ENCODE peak calls at places on chromosome 14, in six cellular contexts. I is HL-60, U is astrocyte of the spinal cord, M is heart left ventricle, G is tibial nerve, R is cardiac muscle cell. L is an unnamed sample.

GRCh38 chr14:54627718-54628345 is 60.9 kb downstream of the SAMD4A start:
- DNase-seq in I (no peak), U (peak), M (peak), G (no peak), R (peak), L (no peak)

GRCh38 chr14:32702571-32702970 is 236.1 kb upstream of the NPAS3 start:
- DNase-seq in I (no peak), U (peak), M (peak), G (peak), R (peak), L (no peak)

GRCh38 chr14:89625208-89625987 is 208.4 kb upstream of the FOXN3 start:
- DNase-seq in I (no peak), U (peak), M (peak), G (no peak), R (peak), L (no peak)

GRCh38 chr14:88245321-88245720 is 77.7 kb downstream of the KCNK10 start:
- DNase-seq in I (no peak), U (no peak), M (no peak), G (no peak), R (no peak), L (no peak)

GRCh38 chr14:72957213-72957612 is 30.9 kb downstream of the DCAF4 start:
- DNase-seq in I (no peak), U (no peak), M (no peak), G (no peak), R (no peak), L (no peak)

GRCh38 chr14:73786942-73787759 is 64.5 kb upstream of the PTGR2 start:
- DNase-seq in I (no peak), U (peak), M (peak), G (no peak), R (peak), L (peak)

GRCh38 chr14:70955543-70956480 is 48.6 kb downstream of the PCNX1 start:
- DNase-seq in I (no peak), U (peak), M (no peak), G (no peak), R (peak), L (no peak)

GRCh38 chr14:100726812-100727564 is at the start of gene DLK1:
- DNase-seq in I (no peak), U (no peak), M (no peak), G (no peak), R (no peak), L (no peak)

GRCh38 chr14:92404938-92405337 is 82.0 kb downstream of the SLC24A4 start:
- DNase-seq in I (no peak), U (no peak), M (no peak), G (no peak), R (no peak), L (no peak)

GRCh38 chr14:64522591-64523355 is 17.8 kb upstream of the HSPA2 start:
- DNase-seq in I (no peak), U (no peak), M (no peak), G (no peak), R (no peak), L (no peak)

GRCh38 chr14:101033446-101034165 is 130.1 kb upstream of the RTL1 start:
- DNase-seq in I (no peak), U (no peak), M (no peak), G (peak), R (no peak), L (no peak)

GRCh38 chr14:36367985-36368774 is 47.7 kb upstream of the MBIP start:
- DNase-seq in I (no peak), U (no peak), M (no peak), G (no peak), R (no peak), L (no peak)

DNA sequence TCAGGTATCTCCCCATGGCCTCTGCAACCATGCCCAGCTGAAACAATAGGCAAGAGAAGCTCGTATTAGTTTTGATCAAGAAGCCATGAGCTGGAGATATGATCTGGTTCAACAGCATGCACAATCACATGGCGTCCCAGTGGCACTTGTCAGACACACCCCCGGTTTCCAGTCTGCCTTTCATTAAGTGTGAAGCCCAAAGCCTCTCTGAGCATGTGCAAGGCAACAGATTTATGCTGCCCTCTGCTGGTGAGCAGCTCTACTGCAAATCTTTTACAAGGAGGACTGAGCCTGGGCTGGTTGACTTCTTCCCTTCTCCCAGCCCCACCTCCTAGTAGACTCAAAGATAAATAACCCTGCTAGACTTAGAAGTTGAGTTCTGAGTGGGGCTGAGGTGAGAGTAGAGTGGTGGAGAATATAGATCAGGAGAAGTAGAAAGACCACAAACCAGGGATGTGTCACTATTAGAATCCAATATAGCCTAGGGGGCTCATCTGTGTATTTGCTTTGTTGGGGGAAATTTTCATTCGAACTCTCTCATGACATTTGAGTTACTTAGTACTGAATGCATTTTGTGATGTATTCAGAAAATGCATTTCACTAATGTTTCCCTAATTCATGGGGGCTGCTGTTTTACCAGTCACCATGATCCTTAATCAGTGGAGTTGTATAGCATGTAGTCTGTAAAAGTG is 53.7 kb upstream of the MBIP start:
- DNase-seq in I (peak), U (peak), M (peak), G (peak), R (peak), L (peak)
- TF ChIP-seq CTCF in I (peak), U (peak), M (peak), G (peak), R (peak), L (peak)

DNA sequence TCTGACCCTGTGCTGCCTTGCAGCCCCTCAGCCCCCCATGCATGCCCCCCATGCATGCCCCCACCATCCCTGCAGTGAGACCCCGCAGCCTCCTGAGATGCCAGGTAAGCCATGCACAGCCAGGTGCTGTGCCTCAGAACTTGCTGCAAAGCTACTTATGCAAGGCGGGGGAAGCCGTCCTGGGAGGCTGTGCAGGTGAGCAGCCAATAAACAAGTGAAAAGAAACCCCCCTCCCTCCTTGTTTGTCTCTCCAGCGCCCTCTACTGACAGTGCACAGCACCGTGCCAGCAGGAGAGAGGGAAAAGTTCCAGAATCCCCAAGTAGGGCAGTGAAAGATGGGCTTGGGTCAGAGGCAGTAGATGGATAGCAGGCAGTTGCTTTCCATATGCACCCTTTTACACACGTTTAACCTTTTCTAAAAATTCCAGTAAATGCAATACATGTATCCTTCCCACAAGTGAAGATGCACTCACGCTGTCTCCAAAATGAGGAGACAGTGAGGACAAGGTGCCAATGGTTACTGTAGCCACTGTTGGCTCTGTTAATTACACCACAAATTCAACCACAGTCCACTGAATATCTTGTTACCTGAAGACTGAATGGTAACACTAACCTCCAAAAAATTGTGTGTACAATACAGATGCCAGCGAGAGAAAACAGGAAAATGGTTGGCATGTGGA is 18.0 kb downstream of the TNFAIP2 start:
- DNase-seq in I (peak), U (no peak), M (no peak), G (no peak), R (peak), L (no peak)
- TF ChIP-seq CTCF in I (peak), U (peak), M (peak), G (peak), R (peak), L (peak)

DNA sequence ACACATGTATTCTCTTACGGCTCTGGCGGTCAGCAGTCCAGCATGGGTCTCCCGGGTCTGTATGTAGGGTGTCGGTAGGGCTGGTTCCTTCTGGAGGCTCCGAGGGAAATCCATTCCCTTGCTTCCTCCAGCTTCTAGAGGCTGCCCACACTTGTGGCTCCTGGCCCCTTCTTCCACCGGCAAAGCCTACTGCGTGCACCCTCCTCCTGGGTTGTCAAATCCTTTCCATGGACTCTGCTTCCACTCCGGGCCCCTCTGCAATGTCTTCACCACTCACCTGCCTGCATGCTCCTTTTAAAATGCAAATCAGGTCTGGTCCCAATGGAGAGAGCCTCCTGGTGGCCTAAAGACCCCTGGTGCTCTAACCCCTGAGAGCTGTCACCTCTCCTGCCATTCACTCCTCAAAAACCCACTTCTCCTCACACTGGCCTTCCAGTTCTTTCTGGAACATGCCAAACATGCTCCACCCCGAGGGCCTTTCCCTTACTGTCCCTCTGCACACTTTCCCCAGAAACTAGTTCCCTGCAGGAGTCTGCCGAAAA is 108.5 kb downstream of the DICER1 start:
- DNase-seq in I (no peak), U (no peak), M (no peak), G (no peak), R (no peak), L (no peak)
- TF ChIP-seq CTCF in I (no peak), U (no peak), M (no peak), G (no peak), R (no peak), L (no peak)

GRCh38 chr14:96264200-96264553 is 8.2 kb downstream of the BDKRB1 start:
- DNase-seq in I (no peak), U (no peak), M (no peak), G (no peak), R (no peak), L (no peak)

GRCh38 chr14:96260341-96260821 is 4.4 kb downstream of the BDKRB1 start:
- DNase-seq in I (peak), U (no peak), M (no peak), G (no peak), R (peak), L (no peak)

GRCh38 chr14:96263347-96264199 is 7.6 kb downstream of the BDKRB1 start:
- DNase-seq in I (no peak), U (no peak), M (no peak), G (no peak), R (peak), L (no peak)

GRCh38 chr14:96261053-96261452 is 5.0 kb downstream of the BDKRB1 start:
- DNase-seq in I (no peak), U (no peak), M (no peak), G (no peak), R (no peak), L (no peak)

DNA sequence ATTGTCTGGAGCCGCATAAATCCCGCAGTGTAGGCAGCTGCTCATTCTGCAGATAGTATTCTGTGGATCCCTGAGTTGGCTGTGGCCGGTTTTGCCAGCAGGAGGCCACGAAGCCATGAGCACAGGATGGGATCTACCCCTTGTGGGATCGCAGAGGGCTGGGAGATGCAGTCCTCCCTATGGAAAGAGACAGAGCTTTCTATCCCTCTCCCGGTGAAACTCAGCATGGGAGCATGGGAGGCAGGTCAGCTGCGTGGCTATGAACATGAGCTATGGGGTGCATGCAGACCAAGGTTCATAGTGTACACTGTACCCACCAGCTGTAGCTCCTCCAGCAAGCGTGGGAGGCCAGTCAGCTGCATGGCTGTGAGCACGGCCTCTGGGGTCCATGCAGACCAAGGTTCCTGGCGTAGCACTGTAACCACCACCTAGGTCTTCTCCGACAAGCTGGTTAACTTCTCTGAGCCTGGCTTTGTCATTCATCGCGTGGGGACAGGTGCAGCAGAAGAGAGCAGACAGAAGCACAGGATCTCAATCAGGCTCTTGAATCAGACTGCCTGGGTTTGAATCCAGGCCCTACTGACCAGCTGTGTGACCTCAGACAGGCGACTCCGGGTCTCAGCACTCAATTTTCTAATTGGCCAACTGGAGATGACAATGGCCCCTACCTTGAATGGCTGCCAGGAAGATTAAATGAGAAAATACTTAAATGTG is 5.9 kb downstream of the BDKRB1 start:
- DNase-seq in I (no peak), U (no peak), M (no peak), G (no peak), R (no peak), L (no peak)
- TF ChIP-seq CTCF in I (no peak), U (no peak), M (no peak), G (no peak), R (no peak), L (no peak)

GRCh38 chr14:58826845-58827686 is 189.3 kb downstream of the DACT1 start:
- DNase-seq in I (peak), U (no peak), M (no peak), G (no peak), R (no peak), L (no peak)
- TF ChIP-seq CTCF in I (no peak), U (peak), M (no peak), G (no peak), R (peak), L (peak)

DNA sequence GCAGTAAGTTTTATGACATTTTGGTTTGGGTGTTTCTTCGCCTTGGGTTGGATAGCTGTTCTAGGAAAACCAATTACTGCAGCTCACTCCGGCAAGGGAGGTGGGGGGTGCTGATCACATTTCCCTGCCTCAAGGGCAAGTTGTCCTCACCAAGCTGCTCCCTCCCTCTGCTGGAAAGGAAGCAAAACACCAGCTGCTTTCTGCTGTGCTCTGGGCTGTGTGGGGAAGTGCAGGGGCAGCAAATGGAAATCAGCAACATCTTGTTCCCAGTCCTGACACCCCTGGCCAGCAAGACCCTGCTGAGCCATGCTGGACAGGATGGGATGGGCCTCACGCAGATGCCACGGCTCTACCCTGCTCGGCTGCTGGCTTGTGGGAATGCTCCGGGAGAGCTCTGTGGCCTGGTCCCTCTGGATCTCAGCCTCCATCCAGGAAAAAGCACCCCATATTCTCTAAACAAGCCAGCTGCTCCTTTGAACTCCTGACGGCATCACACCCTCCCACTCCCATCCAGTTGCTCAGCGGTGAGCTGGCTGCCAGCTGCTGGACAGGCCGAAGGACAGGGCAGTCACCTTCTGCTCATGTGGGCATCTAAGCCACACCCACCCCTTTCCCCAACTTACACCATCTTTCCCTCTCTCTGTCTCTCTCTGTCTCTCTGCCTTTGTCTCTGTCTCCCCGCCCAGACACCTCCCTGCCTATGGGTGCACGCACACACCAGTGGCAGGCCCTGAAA is 52.4 kb upstream of the EIF5 start:
- DNase-seq in I (no peak), U (peak), M (peak), G (no peak), R (peak), L (no peak)
- TF ChIP-seq CTCF in I (no peak), U (peak), M (peak), G (no peak), R (peak), L (peak)

DNA sequence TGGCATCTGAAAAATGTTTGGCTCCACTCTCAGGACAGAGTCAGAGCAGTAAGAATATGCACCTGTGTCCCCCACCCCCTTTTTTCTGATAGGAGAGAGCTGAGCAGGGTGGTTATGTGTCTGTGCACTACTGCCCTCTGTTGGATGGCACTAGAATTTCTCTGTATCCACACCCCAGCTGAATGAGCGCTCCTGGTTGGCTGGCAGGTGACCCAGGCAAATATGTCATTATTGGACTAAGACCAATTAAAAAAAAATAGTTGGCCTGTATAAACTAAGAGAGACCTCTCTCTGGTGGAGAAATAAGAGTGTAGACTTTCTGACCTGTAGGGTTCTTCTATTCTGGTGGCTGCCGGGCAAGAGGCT is 107.0 kb downstream of the PTCSC3 start:
- DNase-seq in I (peak), U (peak), M (no peak), G (no peak), R (peak), L (no peak)
- TF ChIP-seq CTCF in I (peak), U (peak), M (peak), G (peak), R (peak), L (peak)

GRCh38 chr14:68972507-68973272 is 6.4 kb downstream of the ACTN1 start:
- DNase-seq in I (no peak), U (peak), M (no peak), G (no peak), R (no peak), L (no peak)

GRCh38 chr14:68975667-68976066 is 3.4 kb downstream of the ACTN1 start:
- DNase-seq in I (no peak), U (peak), M (peak), G (no peak), R (peak), L (no peak)

GRCh38 chr14:68973639-68974038 is 5.5 kb downstream of the ACTN1 start:
- DNase-seq in I (no peak), U (no peak), M (no peak), G (no peak), R (no peak), L (no peak)

GRCh38 chr14:68976160-68977067 is 2.7 kb downstream of the ACTN1 start:
- DNase-seq in I (peak), U (no peak), M (peak), G (no peak), R (peak), L (no peak)

DNA sequence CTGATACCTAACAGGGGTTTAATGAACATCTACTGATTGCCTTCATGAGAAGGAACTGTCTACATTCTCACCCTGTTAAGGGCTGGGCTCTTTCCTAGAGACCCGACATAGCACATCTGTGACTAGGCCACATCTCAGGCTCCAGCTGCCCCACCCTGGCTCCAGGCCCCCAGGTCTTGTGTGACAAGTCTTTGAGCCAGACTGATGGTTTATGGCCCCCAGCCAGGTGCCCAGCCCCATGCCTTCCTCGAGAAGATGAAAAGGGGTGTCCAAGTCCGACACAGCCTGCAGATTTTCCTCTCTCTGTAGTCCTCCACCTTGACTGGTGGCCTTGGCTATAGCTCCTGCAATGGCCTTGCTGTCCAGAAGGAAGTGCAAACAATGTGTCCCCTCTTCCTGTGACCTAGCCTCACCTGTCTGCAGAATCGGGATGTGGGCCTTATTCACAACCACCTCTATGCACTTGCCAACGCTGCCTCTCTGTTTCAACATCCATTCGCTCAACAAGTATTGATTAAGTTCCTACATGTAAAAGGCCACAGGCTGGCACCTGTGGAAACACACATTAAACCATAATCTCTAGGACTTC is 4.2 kb downstream of the ACTN1 start:
- DNase-seq in I (no peak), U (no peak), M (no peak), G (no peak), R (no peak), L (no peak)
- TF ChIP-seq CTCF in I (no peak), U (no peak), M (no peak), G (no peak), R (no peak), L (no peak)